ENCODE peak calls at places on chromosome 18, in six cellular contexts. F is MM.1S, O is Karpas-422, E is GM23248, P is GM23338, M is PC-3. I is an unnamed sample.
A peak's percentile ranks its signal among the peaks of the same experiment; 100 is the strongest.

GRCh38 chr18:27206411-27206810 is 21.3 kb upstream of the CHST9 start:
- DNase-seq in P (no peak), E (no peak), M (no peak), F (no peak), O (no peak), I (no peak)

GRCh38 chr18:23107718-23108117 is 27.6 kb upstream of the CABLES1 start:
- DNase-seq in M (no peak), O (no peak), E (peak; percentile 25), F (no peak), P (no peak), I (no peak)

GRCh38 chr18:59802031-59802430 is 97.8 kb upstream of the PMAIP1 start:
- DNase-seq in E (no peak), M (no peak), P (no peak), F (no peak), O (no peak), I (no peak)

GRCh38 chr18:3305933-3306332 is 44.0 kb downstream of the MYL12B start:
- DNase-seq in E (peak; percentile 41), P (no peak), M (no peak), F (no peak), O (no peak), I (no peak)

GRCh38 chr18:56872140-56872539 is 221.0 kb downstream of the WDR7 start:
- DNase-seq in M (no peak), E (no peak), O (no peak), P (no peak), F (no peak), I (no peak)

GRCh38 chr18:48290162-48290926 is 118.8 kb downstream of the ZBTB7C start:
- DNase-seq in E (no peak), F (no peak), O (no peak), M (no peak), P (no peak), I (no peak)

GRCh38 chr18:50659091-50660003 is 99.5 kb downstream of the MAPK4 start:
- DNase-seq in E (peak; percentile 57), P (no peak), O (no peak), F (no peak), M (peak; percentile 27), I (no peak)

GRCh38 chr18:6928359-6928758 is 189.2 kb downstream of the LAMA1 start:
- DNase-seq in E (no peak), O (peak; percentile 15), M (no peak), F (no peak), P (no peak), I (no peak)

GRCh38 chr18:61854578-61854977 is 38.2 kb downstream of the RNF152 start:
- DNase-seq in P (no peak), E (no peak), F (no peak), M (no peak), O (no peak), I (no peak)

GRCh38 chr18:48819276-48819675 is 131.5 kb downstream of the SMAD7 start:
- DNase-seq in P (no peak), E (no peak), M (no peak), O (no peak), F (no peak), I (no peak)

GRCh38 chr18:77096031-77096371 is 36.6 kb downstream of the MBP start:
- DNase-seq in F (no peak), O (no peak), E (no peak), M (no peak), P (no peak), I (no peak)
- H3K79me2 ChIP-seq in F (no peaks in the 10 kb centered on the region), O (peaks cover 76% of the 10 kb centered on the region), E (no peaks in the 10 kb centered on the region), M (peaks cover 15% of the 10 kb centered on the region), P (no peaks in the 10 kb centered on the region), I (peaks cover 81% of the 10 kb centered on the region)

GRCh38 chr18:74250131-74250530 is 41.6 kb downstream of the CYB5A start:
- DNase-seq in E (no peak), F (no peak), O (no peak), M (no peak), P (no peak), I (no peak)

GRCh38 chr18:74255022-74255658 is 36.6 kb downstream of the CYB5A start:
- DNase-seq in M (no peak), E (no peak), P (no peak), O (no peak), F (peak; percentile 49), I (no peak)

GRCh38 chr18:74249181-74249968 is 42.4 kb downstream of the CYB5A start:
- DNase-seq in E (peak; percentile 94), F (no peak), M (no peak), P (no peak), O (no peak), I (no peak)

GRCh38 chr18:74251297-74252031 is 40.3 kb downstream of the CYB5A start:
- DNase-seq in E (peak; percentile 70), O (no peak), P (peak; percentile 34), M (peak; percentile 27), F (no peak), I (peak; percentile 82)

GRCh38 chr18:74252032-74252380 is 39.8 kb downstream of the CYB5A start:
- DNase-seq in E (peak; percentile 68), F (no peak), P (no peak), O (no peak), M (peak; percentile 24), I (no peak)
- H3K9me2 ChIP-seq in E (no peaks in the 10 kb centered on the region), F (no peaks in the 10 kb centered on the region), P (peaks cover 2% of the 10 kb centered on the region), O (no peaks in the 10 kb centered on the region), M (no peaks in the 10 kb centered on the region), I (no peaks in the 10 kb centered on the region)

DNA sequence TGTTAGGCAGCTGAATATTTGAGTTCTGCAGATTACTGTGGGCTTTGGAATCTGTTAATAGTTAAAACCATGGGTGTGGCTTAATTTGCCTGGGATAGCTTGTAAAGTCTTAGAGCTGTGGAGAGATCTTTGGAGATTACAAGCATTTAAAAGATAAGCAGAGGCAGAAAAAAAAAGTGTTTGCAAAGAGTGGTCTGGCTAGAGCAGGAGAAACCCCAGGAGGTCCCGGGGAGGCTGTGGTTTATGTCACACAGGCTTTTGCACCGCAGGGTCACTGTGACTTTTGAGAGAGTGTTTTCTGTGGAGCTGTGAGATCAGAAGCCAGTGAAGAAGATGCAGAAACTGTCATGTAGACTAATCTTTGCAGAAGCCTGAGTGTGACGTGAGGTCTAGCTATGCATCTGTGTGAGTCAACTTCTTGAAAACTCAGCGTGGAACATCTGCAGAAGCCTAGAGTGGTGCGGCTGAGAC is 49.0 kb downstream of the SETBP1 start:
- DNase-seq in O (no peak), P (no peak), M (no peak), E (peak; percentile 95), F (no peak), I (no peak)
- H3K79me2 ChIP-seq in O (no peaks in the 10 kb centered on the region), P (peaks cover 4% of the 10 kb centered on the region), M (no peaks in the 10 kb centered on the region), E (peaks cover 9% of the 10 kb centered on the region), F (peaks cover 94% of the 10 kb centered on the region), I (peaks cover 3% of the 10 kb centered on the region)

DNA sequence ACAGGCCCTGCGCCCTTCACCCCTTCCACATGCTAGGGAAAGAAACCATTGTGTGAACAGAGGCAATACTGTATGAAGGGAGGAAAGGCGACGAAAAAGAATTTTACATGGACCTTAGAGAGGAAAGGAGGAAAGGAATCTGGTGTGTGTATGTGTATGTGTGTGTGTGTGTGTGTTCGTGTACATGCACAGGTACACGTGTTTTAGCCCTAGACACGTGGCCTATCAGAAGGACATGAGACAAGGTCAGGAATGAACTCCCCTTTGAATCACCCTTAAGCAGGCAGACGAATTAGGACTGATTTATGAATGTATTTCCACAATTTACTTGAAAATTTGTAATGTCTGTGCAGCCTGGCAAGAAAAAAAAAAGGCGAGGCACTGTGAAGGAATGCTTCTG is 276.0 kb downstream of the ZNF516 start:
- DNase-seq in O (no peak), M (no peak), P (no peak), F (no peak), E (no peak), I (no peak)
- H3K9me2 ChIP-seq in O (no peaks in the 10 kb centered on the region), M (no peaks in the 10 kb centered on the region), P (no peaks in the 10 kb centered on the region), F (no peaks in the 10 kb centered on the region), E (no peaks in the 10 kb centered on the region), I (no peaks in the 10 kb centered on the region)

DNA sequence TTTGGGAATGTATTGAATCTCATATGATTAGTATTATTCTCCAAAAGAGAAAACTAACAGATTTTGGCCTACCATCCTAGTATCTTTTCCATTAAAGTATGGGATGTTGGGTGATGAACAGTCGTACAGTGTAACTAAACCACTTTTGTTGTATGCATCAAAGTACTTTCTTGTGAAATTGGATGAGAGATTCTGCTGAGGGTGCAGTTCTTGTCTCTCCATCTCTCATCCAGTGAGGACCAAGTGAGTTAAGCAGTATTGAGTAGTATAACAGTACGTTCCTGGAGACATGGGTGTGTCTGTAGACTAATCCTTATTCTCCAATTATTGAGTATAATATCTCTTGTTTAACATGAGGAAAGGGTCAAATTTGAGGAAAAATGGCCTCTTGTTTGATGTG is 209.3 kb downstream of the NEDD4L start:
- DNase-seq in E (no peak), F (no peak), P (no peak), O (no peak), M (no peak), I (no peak)
- H3K79me2 ChIP-seq in E (no peaks in the 10 kb centered on the region), F (no peaks in the 10 kb centered on the region), P (peaks cover 32% of the 10 kb centered on the region), O (no peaks in the 10 kb centered on the region), M (peaks cover 31% of the 10 kb centered on the region), I (peaks cover 47% of the 10 kb centered on the region)

DNA sequence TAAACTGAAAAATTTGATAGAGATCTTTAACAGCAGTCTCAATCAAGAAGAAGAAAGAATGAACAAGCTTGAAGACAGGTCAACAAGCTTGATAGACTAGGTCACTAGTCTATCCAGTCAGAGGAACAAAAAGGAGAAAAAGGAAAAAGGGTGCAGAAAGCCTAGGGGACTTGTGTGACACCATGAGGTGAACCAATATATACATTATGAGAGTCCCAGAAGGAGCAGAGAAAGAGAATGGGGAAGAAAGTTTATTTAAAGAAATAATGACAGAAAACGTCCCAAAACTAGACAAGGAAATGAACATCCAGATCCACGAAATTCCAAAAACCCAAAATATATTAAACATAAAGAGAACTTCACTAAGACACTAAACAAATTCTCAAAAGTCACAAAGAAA is 84.5 kb downstream of the VAPA start:
- DNase-seq in O (no peak), M (no peak), P (no peak), F (no peak), E (no peak), I (no peak)
- H3K9me2 ChIP-seq in O (no peaks in the 10 kb centered on the region), M (no peaks in the 10 kb centered on the region), P (no peaks in the 10 kb centered on the region), F (no peaks in the 10 kb centered on the region), E (no peaks in the 10 kb centered on the region), I (no peaks in the 10 kb centered on the region)

GRCh38 chr18:417495-417894 is 83.0 kb downstream of the COLEC12 start:
- DNase-seq in F (no peak), O (no peak), P (no peak), M (no peak), E (no peak), I (no peak)
- H3K79me2 ChIP-seq in F (no peaks in the 10 kb centered on the region), O (no peaks in the 10 kb centered on the region), P (no peaks in the 10 kb centered on the region), M (no peaks in the 10 kb centered on the region), E (no peaks in the 10 kb centered on the region), I (no peaks in the 10 kb centered on the region)

GRCh38 chr18:47263197-47263827 is 11.9 kb upstream of the SKOR2 start:
- DNase-seq in P (peak; percentile 89), F (no peak), E (no peak), M (no peak), O (no peak), I (no peak)

GRCh38 chr18:47262397-47263196 is 11.1 kb upstream of the SKOR2 start:
- DNase-seq in F (no peak), O (no peak), E (no peak), P (peak; percentile 35), M (no peak), I (no peak)

GRCh38 chr18:47261902-47262301 is 10.4 kb upstream of the SKOR2 start:
- DNase-seq in F (no peak), O (no peak), M (no peak), E (no peak), P (peak; percentile 54), I (no peak)

GRCh38 chr18:47263828-47264314 is 12.4 kb upstream of the SKOR2 start:
- DNase-seq in P (peak; percentile 56), O (no peak), E (no peak), F (no peak), M (no peak), I (no peak)

GRCh38 chr18:47265197-47265596 is 13.7 kb upstream of the SKOR2 start:
- DNase-seq in O (no peak), P (no peak), F (no peak), M (peak; percentile 25), E (peak; percentile 54), I (no peak)
- H3K9me2 ChIP-seq in O (no peaks in the 10 kb centered on the region), P (no peaks in the 10 kb centered on the region), F (no peaks in the 10 kb centered on the region), M (no peaks in the 10 kb centered on the region), E (no peaks in the 10 kb centered on the region), I (no peaks in the 10 kb centered on the region)

I was measured in PC-9.